ENCODE peak calls at places on chromosomes 16 and 17, in nine cellular contexts. S is prostate gland; T is stimulated activated naive B cell treated with anti-CD40 and anti-IgM and Interleukin-4, amounts not matched to agents 10 μg/mL and 1 μg/mL and 100 μg/mL, for 72 hours; Y is AG04450; J is dorsolateral prefrontal cortex; F is activated T-helper 1 cell treated with Interleukin-2 at 50 U/mL for 16 hours; W is stimulated activated CD8-positive, alpha-beta memory T cell treated with anti-CD3 and anti-CD28 coated beads, Interleukin-4, amount 100 ng/mL, for 48 hours; Z is brain microvascular endothelial cell; O is T-helper 1 cell. Q is an unnamed sample.
A peak's percentile ranks its signal among the peaks of the same experiment; 100 is the strongest.

GRCh38 chr17:20085283-20085875 is 76.2 kb downstream of the SPECC1 start:
- DNase-seq in T (no peak), F (no peak), W (no peak), S (no peak), O (no peak), J (no peak), Z (no peak), Y (no peak), Q (no peak)

GRCh38 chr16:5903797-5904196 is 806.2 kb upstream of the EEF2KMT start:
- DNase-seq in F (no peak), O (no peak), S (no peak), W (no peak), T (no peak), J (no peak), Y (no peak), Z (no peak), Q (no peak)

GRCh38 chr17:82881292-82881823 is 41.5 kb upstream of the ZNF750 start:
- DNase-seq in J (no peak), Z (no peak), Y (no peak), W (no peak), O (no peak), F (no peak), T (no peak), S (no peak), Q (no peak)

GRCh38 chr17:354651-355556 is 2.3 kb upstream of the RPH3AL start:
- DNase-seq in J (no peak), F (no peak), S (no peak), Y (no peak), O (no peak), Z (no peak), T (no peak), W (no peak), Q (no peak)

GRCh38 chr16:3173892-3174617 is 13.9 kb upstream of the OR1F1 start:
- DNase-seq in W (peak; percentile 82), S (no peak), Y (no peak), F (no peak), Z (no peak), J (no peak), O (no peak), T (no peak), Q (no peak)

GRCh38 chr16:81080233-81080632 is 3.2 kb upstream of the C16orf46 start:
- DNase-seq in O (no peak), F (no peak), J (no peak), T (no peak), Z (no peak), W (no peak), Y (no peak), S (no peak), Q (no peak)

GRCh38 chr17:74945543-74945942 is 9.8 kb downstream of the OTOP3 start:
- DNase-seq in O (no peak), J (no peak), S (no peak), Y (no peak), Z (no peak), W (no peak), T (no peak), F (no peak), Q (no peak)

GRCh38 chr17:50686494-50687199 is 21.1 kb downstream of the ANKRD40 start:
- DNase-seq in W (no peak), S (peak; percentile 68), J (no peak), Z (peak; percentile 27), Y (no peak), T (no peak), O (no peak), F (no peak), Q (peak; percentile 88)

GRCh38 chr17:5516060-5516792 is 29.9 kb downstream of the MIS12 start:
- DNase-seq in T (no peak), Z (peak; percentile 96), J (no peak), S (no peak), F (no peak), W (no peak), O (no peak), Y (peak; percentile 97), Q (peak; percentile 89)

GRCh38 chr17:72370819-72371218 is 250.0 kb downstream of the SOX9 start:
- DNase-seq in S (no peak), J (no peak), F (no peak), T (no peak), Y (peak; percentile 64), Z (peak; percentile 55), O (no peak), W (no peak), Q (peak; percentile 65)

GRCh38 chr16:58937661-58938060 is 203.5 kb upstream of the GOT2 start:
- DNase-seq in O (no peak), F (no peak), Z (no peak), J (no peak), S (no peak), W (no peak), Y (no peak), T (no peak), Q (no peak)

GRCh38 chr17:76367647-76368046 is 13.9 kb upstream of the PRPSAP1 start:
- DNase-seq in S (no peak), Y (no peak), J (no peak), Z (no peak), O (no peak), F (no peak), W (no peak), T (no peak), Q (no peak)